ENCODE peak calls at places on chromosomes 1 and 21, in four cellular contexts. N, S, Y and M are unnamed samples.

GRCh38 chr1:55988963-55989452 is 590.4 kb downstream of the PLPP3 start:
- DNase-seq in Y (no peak), N (no peak), S (no peak), M (no peak)

GRCh38 chr1:50605186-50605875 is 182.1 kb upstream of the DMRTA2 start:
- DNase-seq in Y (no peak), S (no peak), N (peak; percentile 63), M (no peak)

GRCh38 chr21:45574081-45574501 is 31.9 kb upstream of the SLC19A1 start:
- DNase-seq in N (no peak), S (no peak), Y (no peak), M (no peak)

GRCh38 chr1:211973541-211973940 is 61.8 kb downstream of the INTS7 start:
- DNase-seq in S (no peak), N (no peak), Y (no peak), M (no peak)

GRCh38 chr1:53890522-53890941 is 935 bp upstream of the YIPF1 start:
- DNase-seq in Y (no peak), S (no peak), N (no peak), M (no peak)

GRCh38 chr1:110005971-110006370 is 21.4 kb downstream of the AHCYL1 start:
- DNase-seq in Y (no peak), S (peak; percentile 59), N (no peak), M (peak; percentile 34)

GRCh38 chr1:56836359-56836758 is 17.2 kb upstream of the FYB2 start:
- DNase-seq in S (no peak), Y (no peak), N (no peak), M (no peak)

GRCh38 chr1:7299329-7299799 is 471.7 kb upstream of the VAMP3 start:
- DNase-seq in S (peak; percentile 94), N (no peak), Y (no peak), M (peak; percentile 98)

GRCh38 chr1:118785246-118785645 is 202.9 kb downstream of the TBX15 start:
- DNase-seq in N (no peak), S (no peak), Y (no peak), M (no peak)

GRCh38 chr1:1020415-1021009 is 592 bp downstream of the AGRN start:
- DNase-seq in S (no peak), Y (peak; percentile 56), N (no peak), M (no peak)

GRCh38 chr1:6523566-6523965 is 30.7 kb downstream of the NOL9 start:
- DNase-seq in N (no peak), Y (no peak), S (no peak), M (no peak)

GRCh38 chr1:227896710-227897655 is 50.7 kb downstream of the WNT9A start:
- DNase-seq in N (no peak), S (no peak), Y (no peak), M (no peak)

GRCh38 chr1:22105611-22106207 is 37.2 kb downstream of the WNT4 start:
- DNase-seq in S (no peak), N (peak; percentile 44), Y (no peak), M (peak; percentile 41)

GRCh38 chr1:81414417-81415087 is 386.2 kb upstream of the ADGRL2 start:
- DNase-seq in N (no peak), Y (no peak), S (no peak), M (no peak)

GRCh38 chr1:39229504-39229903 is 25.0 kb downstream of the MACF1 start:
- DNase-seq in S (no peak), Y (no peak), N (no peak), M (no peak)

GRCh38 chr21:27759091-27759659 is 792.3 kb upstream of the ADAMTS5 start:
- DNase-seq in N (no peak), Y (no peak), S (no peak), M (no peak)

GRCh38 chr21:31326478-31327247 is 17.4 kb downstream of the TIAM1 start:
- DNase-seq in N (no peak), S (no peak), Y (no peak), M (no peak)

GRCh38 chr21:24265987-24266386 is 1341.3 kb downstream of the MRPL39 start:
- DNase-seq in Y (no peak), S (no peak), N (no peak), M (no peak)

GRCh38 chr1:207156095-207156494 is 52.1 kb downstream of the C4BPA start:
- DNase-seq in N (no peak), Y (no peak), S (no peak), M (no peak)

GRCh38 chr1:15501208-15502032 is 22.6 kb downstream of the CASP9 start:
- DNase-seq in Y (peak; percentile 8), N (peak; percentile 54), S (no peak), M (no peak)

GRCh38 chr1:201731142-201731541 is 97.8 kb upstream of the IPO9 start:
- DNase-seq in Y (no peak), S (no peak), N (no peak), M (no peak)

GRCh38 chr1:18560692-18561091 is 70.0 kb upstream of the PAX7 start:
- DNase-seq in N (no peak), Y (no peak), S (no peak), M (no peak)

GRCh38 chr1:169460193-169460833 is 25.4 kb downstream of the SLC19A2 start:
- DNase-seq in N (no peak), S (no peak), Y (no peak), M (no peak)